ENCODE peak calls at places on chromosomes 16 and 17, in four cellular contexts. Q is stimulated activated CD8-positive, alpha-beta memory T cell treated with anti-CD3 and anti-CD28 coated beads, Interleukin-2, amount 100 ng/mL, for 48 hours; A is astrocyte of the spinal cord; I is Daoy. W is an unnamed sample.

GRCh38 chr17:1008008-1008761 is 11.3 kb downstream of the TIMM22 start:
- DNase-seq in Q (no peak), A (no peak), I (no peak), W (peak)

GRCh38 chr17:14942511-14943185 is 322.5 kb downstream of the PMP22 start:
- DNase-seq in Q (no peak), A (no peak), I (peak), W (no peak)

GRCh38 chr17:27762527-27763305 is 37.6 kb downstream of the NOS2 start:
- DNase-seq in Q (no peak), A (peak), I (peak), W (no peak)

GRCh38 chr16:86653289-86654006 is 75.1 kb downstream of the FOXL1 start:
- DNase-seq in Q (no peak), A (peak), I (no peak), W (no peak)

GRCh38 chr17:9230346-9230745 is 209.0 kb downstream of the NTN1 start:
- DNase-seq in Q (no peak), A (no peak), I (peak), W (peak)

GRCh38 chr17:1813088-1813487 is 16.6 kb downstream of the SMYD4 start:
- DNase-seq in Q (no peak), A (no peak), I (no peak), W (peak)

GRCh38 chr17:2690165-2691068 is 21.1 kb downstream of the CLUH start:
- DNase-seq in Q (no peak), A (no peak), I (peak), W (peak)

GRCh38 chr17:9729034-9729650 is 62.2 kb downstream of the DHRS7C start:
- DNase-seq in Q (no peak), A (peak), I (peak), W (no peak)

GRCh38 chr16:31880322-31880979 is 6.8 kb downstream of the ZNF267 start:
- DNase-seq in Q (no peak), A (peak), I (peak), W (no peak)

GRCh38 chr16:15972046-15972868 is 22.8 kb downstream of the ABCC1 start:
- DNase-seq in Q (no peak), A (no peak), I (no peak), W (no peak)

GRCh38 chr17:64343833-64344637 is 46.6 kb downstream of the PECAM1 start:
- DNase-seq in Q (no peak), A (peak), I (peak), W (peak)

GRCh38 chr17:14616508-14616907 is 315.6 kb downstream of the HS3ST3B1 start:
- DNase-seq in Q (no peak), A (no peak), I (no peak), W (no peak)

GRCh38 chr17:39872700-39873099 is 4.7 kb downstream of the ZPBP2 start:
- DNase-seq in Q (no peak), A (peak), I (no peak), W (no peak)

GRCh38 chr17:38748329-38749221 is at the start of gene PCGF2:
- DNase-seq in Q (no peak), A (peak), I (peak), W (peak)

GRCh38 chr17:49519781-49520180 is 24.7 kb downstream of the NGFR start:
- DNase-seq in Q (no peak), A (no peak), I (no peak), W (no peak)

GRCh38 chr17:42039794-42040763 is 10.3 kb downstream of the C17orf113 start:
- DNase-seq in Q (no peak), A (no peak), I (no peak), W (no peak)

GRCh38 chr16:57256601-57257395 is 11.7 kb downstream of the ARL2BP start:
- DNase-seq in Q (no peak), A (no peak), I (no peak), W (peak)

GRCh38 chr16:81432899-81433560 is 11.6 kb upstream of the CMIP start:
- DNase-seq in Q (no peak), A (no peak), I (no peak), W (no peak)

GRCh38 chr17:39001703-39002637 is 34.8 kb upstream of the FBXO47 start:
- DNase-seq in Q (no peak), A (peak), I (peak), W (peak)

GRCh38 chr16:47887496-47887895 is 268.3 kb downstream of the ABCC12 start:
- DNase-seq in Q (no peak), A (peak), I (peak), W (no peak)

GRCh38 chr16:3182608-3183444 is 5.2 kb upstream of the OR1F1 start:
- DNase-seq in Q (peak), A (peak), I (peak), W (peak)